ENCODE peak calls at places on chromosome 7, in seven cellular contexts. Y is HepG2, Z is IMR-90, E is A549, B is K562, W is SK-N-SH, I is H1. K is an unnamed sample.

GRCh38 chr7:132249591-132249971 is 326.7 kb downstream of the PLXNA4 start:
- DNase-seq in Y (peak), I (peak), Z (no peak), W (peak), E (peak), B (no peak), K (no peak)

GRCh38 chr7:115208710-115209540 is 287.0 kb downstream of the MDFIC start:
- DNase-seq in W (no peak), I (no peak), Y (no peak), E (no peak), Z (no peak), B (no peak), K (no peak)

GRCh38 chr7:17907014-17907413 is 33.3 kb downstream of the SNX13 start:
- DNase-seq in W (no peak), E (no peak), Z (peak), Y (no peak), I (no peak), B (no peak), K (no peak)

GRCh38 chr7:94529516-94529915 is 19.9 kb downstream of the CASD1 start:
- DNase-seq in W (no peak), I (no peak), Y (no peak), B (no peak), E (no peak), Z (peak), K (no peak)

GRCh38 chr7:140176271-140176701 is 497 bp downstream of the KDM7A start:
- DNase-seq in W (peak), Z (no peak), Y (no peak), E (no peak), I (no peak), B (peak), K (no peak)

GRCh38 chr7:114107522-114107921 is 188.7 kb upstream of the PPP1R3A start:
- DNase-seq in Y (no peak), W (no peak), Z (no peak), B (no peak), E (no peak), I (no peak), K (no peak)

GRCh38 chr7:109873296-109873695 is 1217.6 kb upstream of the LRRN3 start:
- DNase-seq in I (no peak), E (no peak), W (no peak), Y (no peak), B (no peak), Z (no peak), K (no peak)

GRCh38 chr7:27174077-27175004 is at the start of gene HOXA10:
- DNase-seq in B (no peak), W (no peak), I (no peak), E (no peak), Z (no peak), Y (no peak), K (no peak)

GRCh38 chr7:1725199-1725701 is 55.2 kb downstream of the ELFN1 start:
- DNase-seq in I (no peak), Z (no peak), B (no peak), E (no peak), W (no peak), Y (no peak), K (no peak)

GRCh38 chr7:46819819-46820218 is 762.1 kb downstream of the TNS3 start:
- DNase-seq in W (no peak), E (no peak), Z (no peak), B (no peak), I (no peak), Y (no peak), K (no peak)

GRCh38 chr7:138667535-138667934 is 33.6 kb downstream of the SVOPL start:
- DNase-seq in W (no peak), E (no peak), Z (no peak), I (no peak), Y (no peak), B (no peak), K (no peak)

GRCh38 chr7:10239643-10240345 is 733.9 kb upstream of the PHF14 start:
- DNase-seq in I (no peak), B (no peak), Z (no peak), Y (no peak), E (no peak), W (no peak), K (no peak)

GRCh38 chr7:151381333-151382078 is 28.3 kb downstream of the WDR86 start:
- DNase-seq in E (no peak), W (peak), B (no peak), Y (no peak), I (no peak), Z (no peak), K (no peak)
- H3K4me3 ChIP-seq in E (peak), W (no peak), B (no peak), Y (no peak), I (peak), Z (no peak), K (peak)

DNA sequence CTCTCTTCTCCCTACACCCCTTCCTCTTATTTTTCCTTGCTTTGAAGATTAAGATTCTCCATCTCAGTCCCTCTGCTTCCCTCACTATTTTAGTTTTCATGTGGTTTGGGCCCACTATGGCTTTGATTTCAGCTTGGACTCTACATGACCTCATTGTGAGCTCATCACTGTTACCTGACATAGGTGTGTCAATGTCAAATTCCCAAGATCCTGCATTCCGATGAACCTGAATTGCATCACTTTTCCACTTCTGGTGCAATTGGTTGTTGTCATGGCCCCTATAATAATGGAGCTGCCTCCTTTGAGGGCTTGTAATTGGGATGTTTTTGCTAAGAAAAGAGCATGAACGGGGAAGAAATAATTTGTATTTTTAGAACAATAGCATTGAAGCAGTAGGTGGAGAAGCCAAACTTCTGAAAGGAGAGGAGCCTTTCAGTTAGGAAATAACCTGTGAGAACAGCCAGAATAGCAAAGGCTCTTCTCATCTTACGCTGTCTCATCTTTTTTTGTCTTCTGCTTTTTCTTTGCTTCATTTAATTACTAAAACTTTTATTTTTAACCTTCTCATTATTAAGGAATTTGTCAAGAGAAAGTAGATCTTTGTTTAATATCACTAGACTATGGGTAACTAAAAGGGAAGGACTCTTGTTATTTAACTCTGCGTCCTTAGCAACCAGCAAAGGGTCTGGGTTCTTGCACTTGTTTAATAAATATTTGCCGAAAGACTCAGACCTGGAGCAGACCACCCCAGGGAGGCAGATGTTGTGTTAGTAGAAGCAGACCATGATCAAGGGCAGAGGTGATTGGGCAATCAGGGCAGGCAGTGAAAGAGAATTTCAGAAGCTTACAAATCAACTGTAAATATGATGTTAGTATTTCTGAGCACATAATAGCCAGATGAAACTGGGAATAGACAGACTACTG is 95.4 kb downstream of the TES start:
- DNase-seq in I (no peak), W (no peak), B (no peak), E (peak), Y (peak), Z (peak), K (no peak)
- TF ChIP-seq RFX5 in I (no peak), W (no peak), B (no peak), E (no peak), Y (no peak), Z (no peak), K (no peak)

GRCh38 chr7:30027915-30028748 is at the start of gene PLEKHA8:
- DNase-seq in E (peak), W (peak), B (peak), Y (peak), I (peak), Z (peak), K (peak)

GRCh38 chr7:30027065-30027456 is 559 bp upstream of the FKBP14 start:
- DNase-seq in I (no peak), Y (peak), E (peak), Z (peak), B (no peak), W (peak), K (peak)

GRCh38 chr7:30029696-30030095 is 1.5 kb downstream of the PLEKHA8 start:
- DNase-seq in I (no peak), Y (no peak), B (no peak), W (no peak), Z (no peak), E (no peak), K (no peak)

GRCh38 chr7:30026229-30027064 is at the start of gene FKBP14:
- DNase-seq in E (peak), B (peak), I (peak), Y (peak), W (peak), Z (peak), K (peak)

GRCh38 chr7:30028749-30029635 is 780 bp downstream of the PLEKHA8 start:
- DNase-seq in Z (peak), E (peak), B (peak), Y (peak), W (no peak), I (no peak), K (no peak)
- H3K4me3 ChIP-seq in Z (peak), E (peak), B (peak), Y (peak), W (peak), I (peak), K (peak)

DNA sequence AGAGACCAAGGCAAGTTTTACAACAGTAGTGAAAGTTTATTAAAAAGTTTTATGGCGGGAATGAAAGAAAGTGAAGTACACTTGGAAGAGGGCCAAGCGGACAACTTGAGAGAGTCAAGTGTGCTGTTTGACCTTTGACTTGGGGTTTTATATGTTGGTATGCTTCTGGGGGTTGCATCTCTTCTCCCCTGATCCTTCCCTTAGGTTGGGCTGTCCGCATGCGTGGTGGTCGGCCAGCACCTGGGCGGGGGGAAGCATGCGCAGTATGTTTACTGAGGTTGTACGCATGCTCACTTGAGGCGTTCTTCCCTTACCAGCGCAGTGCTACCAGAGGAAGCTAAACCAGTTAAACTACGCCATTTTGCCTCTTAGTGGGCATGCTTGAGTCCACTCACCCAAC is 31.9 kb downstream of the NUP42 start:
- DNase-seq in Z (no peak), I (no peak), B (no peak), W (no peak), Y (no peak), E (no peak), K (no peak)
- TF ChIP-seq RFX5 in Z (no peak), I (no peak), B (no peak), W (no peak), Y (no peak), E (no peak), K (no peak)

K was measured in GM12878.